ENCODE peak calls at places on chromosomes 2 and 18, in nine cellular contexts. One of them, this sample, is unnamed.

GRCh38 chr2:239322414-239323086 is 78.3 kb downstream of the HDAC4 start:
- DNase-seq in thyroid gland: no peak
- DNase-seq in OCI-LY7: no peak
- DNase-seq in psoas muscle: peak; percentile 31
- DNase-seq in fibroblast of lung: peak; percentile 58
- DNase-seq in MM.1S: no peak
- DNase-seq in AG04449: no peak
- DNase-seq in GM12865: no peak
- DNase-seq in K562: peak; percentile 18
- DNase-seq in this sample: no peak

GRCh38 chr2:150167711-150168110 is 319.8 kb downstream of the RND3 start:
- DNase-seq in thyroid gland: no peak
- DNase-seq in fibroblast of lung: peak; percentile 83
- DNase-seq in OCI-LY7: no peak
- DNase-seq in psoas muscle: no peak
- DNase-seq in MM.1S: no peak
- DNase-seq in GM12865: peak; percentile 53
- DNase-seq in AG04449: no peak
- DNase-seq in K562: peak; percentile 32
- DNase-seq in this sample: peak; percentile 47

GRCh38 chr2:234320098-234320497 is 176.8 kb downstream of the ARL4C start:
- DNase-seq in psoas muscle: no peak
- DNase-seq in OCI-LY7: no peak
- DNase-seq in AG04449: no peak
- DNase-seq in fibroblast of lung: no peak
- DNase-seq in thyroid gland: no peak
- DNase-seq in K562: no peak
- DNase-seq in GM12865: no peak
- DNase-seq in MM.1S: no peak
- DNase-seq in this sample: no peak

GRCh38 chr2:231396058-231396821 is 730 bp downstream of the B3GNT7 start:
- DNase-seq in MM.1S: no peak
- DNase-seq in psoas muscle: no peak
- DNase-seq in OCI-LY7: peak; percentile 18
- DNase-seq in AG04449: no peak
- DNase-seq in fibroblast of lung: no peak
- DNase-seq in thyroid gland: no peak
- DNase-seq in GM12865: no peak
- DNase-seq in K562: no peak
- DNase-seq in this sample: no peak

GRCh38 chr18:3634250-3634939 is 184.4 kb downstream of the TGIF1 start:
- DNase-seq in fibroblast of lung: no peak
- DNase-seq in OCI-LY7: no peak
- DNase-seq in MM.1S: no peak
- DNase-seq in AG04449: no peak
- DNase-seq in K562: no peak
- DNase-seq in thyroid gland: no peak
- DNase-seq in GM12865: no peak
- DNase-seq in psoas muscle: no peak
- DNase-seq in this sample: no peak

GRCh38 chr2:158134655-158135054 is 33.0 kb downstream of the UPP2 start:
- DNase-seq in OCI-LY7: no peak
- DNase-seq in AG04449: no peak
- DNase-seq in fibroblast of lung: no peak
- DNase-seq in K562: no peak
- DNase-seq in GM12865: no peak
- DNase-seq in MM.1S: no peak
- DNase-seq in psoas muscle: no peak
- DNase-seq in thyroid gland: no peak
- DNase-seq in this sample: no peak

GRCh38 chr2:157321514-157321913 is 4.1 kb downstream of the ERMN start:
- DNase-seq in OCI-LY7: no peak
- DNase-seq in psoas muscle: no peak
- DNase-seq in K562: no peak
- DNase-seq in GM12865: no peak
- DNase-seq in AG04449: no peak
- DNase-seq in fibroblast of lung: no peak
- DNase-seq in thyroid gland: no peak
- DNase-seq in MM.1S: no peak
- DNase-seq in this sample: no peak

GRCh38 chr2:14861201-14861600 is 228.7 kb downstream of the LRATD1 start:
- DNase-seq in K562: no peak
- DNase-seq in OCI-LY7: peak; percentile 4
- DNase-seq in GM12865: peak; percentile 18
- DNase-seq in fibroblast of lung: peak; percentile 1
- DNase-seq in psoas muscle: no peak
- DNase-seq in MM.1S: peak; percentile 53
- DNase-seq in AG04449: no peak
- DNase-seq in thyroid gland: no peak
- DNase-seq in this sample: no peak

GRCh38 chr18:35938158-35938557 is 34.3 kb upstream of the RMP24 start:
- DNase-seq in AG04449: no peak
- DNase-seq in fibroblast of lung: peak; percentile 63
- DNase-seq in K562: no peak
- DNase-seq in MM.1S: no peak
- DNase-seq in OCI-LY7: no peak
- DNase-seq in thyroid gland: no peak
- DNase-seq in GM12865: no peak
- DNase-seq in psoas muscle: no peak
- DNase-seq in this sample: no peak

GRCh38 chr2:159613515-159614336 is 2.6 kb downstream of the BAZ2B start:
- DNase-seq in thyroid gland: no peak
- DNase-seq in psoas muscle: no peak
- DNase-seq in GM12865: peak; percentile 3
- DNase-seq in AG04449: no peak
- DNase-seq in K562: no peak
- DNase-seq in MM.1S: peak; percentile 35
- DNase-seq in fibroblast of lung: peak; percentile 48
- DNase-seq in OCI-LY7: no peak
- DNase-seq in this sample: no peak

GRCh38 chr2:177740718-177741117 is 331.9 kb downstream of the PDE11A start:
- DNase-seq in psoas muscle: no peak
- DNase-seq in fibroblast of lung: no peak
- DNase-seq in OCI-LY7: no peak
- DNase-seq in MM.1S: no peak
- DNase-seq in GM12865: no peak
- DNase-seq in AG04449: no peak
- DNase-seq in thyroid gland: no peak
- DNase-seq in K562: no peak
- DNase-seq in this sample: no peak

GRCh38 chr2:134027980-134028379 is 225.9 kb upstream of the MGAT5 start:
- DNase-seq in fibroblast of lung: no peak
- DNase-seq in AG04449: no peak
- DNase-seq in K562: no peak
- DNase-seq in OCI-LY7: no peak
- DNase-seq in psoas muscle: peak; percentile 29
- DNase-seq in GM12865: no peak
- DNase-seq in thyroid gland: peak; percentile 45
- DNase-seq in MM.1S: no peak
- DNase-seq in this sample: no peak

GRCh38 chr18:7168408-7168807 is 50.8 kb upstream of the LAMA1 start:
- DNase-seq in OCI-LY7: no peak
- DNase-seq in GM12865: no peak
- DNase-seq in MM.1S: no peak
- DNase-seq in thyroid gland: no peak
- DNase-seq in AG04449: no peak
- DNase-seq in K562: no peak
- DNase-seq in fibroblast of lung: no peak
- DNase-seq in psoas muscle: no peak
- DNase-seq in this sample: no peak

GRCh38 chr18:7170292-7170691 is 52.7 kb upstream of the LAMA1 start:
- DNase-seq in thyroid gland: no peak
- DNase-seq in OCI-LY7: no peak
- DNase-seq in fibroblast of lung: no peak
- DNase-seq in K562: no peak
- DNase-seq in MM.1S: no peak
- DNase-seq in GM12865: no peak
- DNase-seq in AG04449: no peak
- DNase-seq in psoas muscle: no peak
- DNase-seq in this sample: no peak

GRCh38 chr18:7169601-7170000 is 52.0 kb upstream of the LAMA1 start:
- DNase-seq in fibroblast of lung: no peak
- DNase-seq in psoas muscle: no peak
- DNase-seq in AG04449: no peak
- DNase-seq in MM.1S: no peak
- DNase-seq in OCI-LY7: no peak
- DNase-seq in thyroid gland: no peak
- DNase-seq in GM12865: no peak
- DNase-seq in K562: no peak
- DNase-seq in this sample: no peak

GRCh38 chr18:7165846-7166393 is 48.3 kb upstream of the LAMA1 start:
- DNase-seq in K562: no peak
- DNase-seq in GM12865: no peak
- DNase-seq in psoas muscle: no peak
- DNase-seq in AG04449: no peak
- DNase-seq in MM.1S: no peak
- DNase-seq in fibroblast of lung: no peak
- DNase-seq in thyroid gland: no peak
- DNase-seq in OCI-LY7: no peak
- DNase-seq in this sample: no peak

GRCh38 chr18:7164610-7165009 is 47.0 kb upstream of the LAMA1 start:
- DNase-seq in GM12865: no peak
- DNase-seq in K562: no peak
- DNase-seq in thyroid gland: peak; percentile 41
- DNase-seq in OCI-LY7: peak; percentile 2
- DNase-seq in psoas muscle: no peak
- DNase-seq in MM.1S: peak; percentile 40
- DNase-seq in AG04449: no peak
- DNase-seq in fibroblast of lung: no peak
- DNase-seq in this sample: no peak
- TF ChIP-seq CTCF in GM12865: peak; percentile 16
- TF ChIP-seq CTCF in K562: peak; percentile 33
- TF ChIP-seq CTCF in thyroid gland: peak; percentile 49
- TF ChIP-seq CTCF in OCI-LY7: peak; percentile 66
- TF ChIP-seq CTCF in psoas muscle: peak; percentile 44
- TF ChIP-seq CTCF in MM.1S: peak; percentile 28
- TF ChIP-seq CTCF in AG04449: peak; percentile 28
- TF ChIP-seq CTCF in fibroblast of lung: peak; percentile 49
- TF ChIP-seq CTCF in this sample: peak; percentile 59

DNA sequence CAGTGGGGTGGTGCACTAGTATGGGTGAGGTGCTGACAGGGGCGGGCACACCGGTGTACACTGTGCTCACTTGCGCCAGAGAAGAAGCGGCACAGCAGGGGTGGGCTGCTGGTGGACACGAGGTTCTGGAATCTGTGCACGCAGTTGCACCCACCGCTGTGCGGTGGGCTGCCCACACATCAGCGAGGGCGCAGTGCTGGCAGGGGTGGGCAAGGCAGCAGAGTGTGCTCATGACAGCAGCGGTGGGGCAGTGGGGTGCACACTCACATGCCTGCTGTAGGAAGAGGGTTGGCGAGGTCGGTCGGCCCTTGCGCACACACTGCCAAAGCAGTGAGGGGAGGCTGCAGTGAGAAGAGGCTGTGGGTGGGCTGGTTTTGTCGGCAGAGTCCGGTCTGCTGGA is 141.8 kb downstream of the GALNT13 start:
- DNase-seq in psoas muscle: no peak
- DNase-seq in AG04449: no peak
- DNase-seq in OCI-LY7: no peak
- DNase-seq in K562: no peak
- DNase-seq in GM12865: no peak
- DNase-seq in thyroid gland: no peak
- DNase-seq in fibroblast of lung: no peak
- DNase-seq in MM.1S: no peak
- DNase-seq in this sample: no peak
- H3K4me3 ChIP-seq in psoas muscle: no peak overlapping the region
- H3K4me3 ChIP-seq in AG04449: no peak overlapping the region
- H3K4me3 ChIP-seq in OCI-LY7: no peak overlapping the region
- H3K4me3 ChIP-seq in K562: no peak overlapping the region
- H3K4me3 ChIP-seq in GM12865: no peak overlapping the region
- H3K4me3 ChIP-seq in thyroid gland: no peak overlapping the region
- H3K4me3 ChIP-seq in fibroblast of lung: no peak overlapping the region
- H3K4me3 ChIP-seq in MM.1S: no peak overlapping the region
- H3K4me3 ChIP-seq in this sample: no peak overlapping the region

DNA sequence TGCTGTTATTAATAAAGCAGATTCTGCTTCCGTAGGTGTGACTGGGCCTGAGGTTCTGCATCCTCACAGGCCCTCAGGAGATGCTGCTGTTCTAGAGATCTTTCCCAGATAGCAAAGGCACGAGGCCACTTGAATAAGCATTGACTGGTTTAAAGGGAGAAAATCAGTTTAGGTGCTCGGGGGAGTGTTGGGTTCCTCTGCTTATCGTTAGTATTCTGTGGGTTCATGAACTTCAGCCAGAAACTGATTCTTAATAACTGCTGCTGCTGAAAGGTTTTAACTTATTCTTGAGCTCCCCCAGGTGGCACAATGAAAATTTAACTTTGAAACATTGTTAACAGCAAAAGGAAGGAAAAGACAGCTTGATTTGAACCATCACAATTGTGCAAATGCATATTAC is 56.9 kb downstream of the ITGA6 start:
- DNase-seq in GM12865: peak; percentile 34
- DNase-seq in psoas muscle: no peak
- DNase-seq in fibroblast of lung: peak; percentile 14
- DNase-seq in AG04449: no peak
- DNase-seq in MM.1S: peak; percentile 75
- DNase-seq in thyroid gland: no peak
- DNase-seq in OCI-LY7: peak; percentile 16
- DNase-seq in K562: no peak
- DNase-seq in this sample: no peak
- TF ChIP-seq CTCF in GM12865: peak; percentile 3
- TF ChIP-seq CTCF in psoas muscle: peak; percentile 21
- TF ChIP-seq CTCF in fibroblast of lung: peak; percentile 38
- TF ChIP-seq CTCF in AG04449: no peak
- TF ChIP-seq CTCF in MM.1S: peak; percentile 54
- TF ChIP-seq CTCF in thyroid gland: no peak
- TF ChIP-seq CTCF in OCI-LY7: peak; percentile 70
- TF ChIP-seq CTCF in K562: peak; percentile 24
- TF ChIP-seq CTCF in this sample: peak; percentile 44

GRCh38 chr18:61608306-61608705 is 275.1 kb downstream of the CDH20 start:
- DNase-seq in fibroblast of lung: peak; percentile 19
- DNase-seq in OCI-LY7: no peak
- DNase-seq in MM.1S: no peak
- DNase-seq in GM12865: no peak
- DNase-seq in psoas muscle: no peak
- DNase-seq in K562: no peak
- DNase-seq in thyroid gland: no peak
- DNase-seq in AG04449: no peak
- DNase-seq in this sample: no peak

GRCh38 chr18:61605376-61606067 is 272.3 kb downstream of the CDH20 start:
- DNase-seq in K562: no peak
- DNase-seq in OCI-LY7: no peak
- DNase-seq in fibroblast of lung: no peak
- DNase-seq in thyroid gland: no peak
- DNase-seq in psoas muscle: no peak
- DNase-seq in AG04449: no peak
- DNase-seq in GM12865: no peak
- DNase-seq in MM.1S: no peak
- DNase-seq in this sample: no peak

GRCh38 chr18:61606759-61607158 is 273.5 kb downstream of the CDH20 start:
- DNase-seq in AG04449: peak; percentile 71
- DNase-seq in OCI-LY7: no peak
- DNase-seq in fibroblast of lung: peak; percentile 92
- DNase-seq in thyroid gland: peak; percentile 61
- DNase-seq in GM12865: no peak
- DNase-seq in K562: no peak
- DNase-seq in psoas muscle: peak; percentile 71
- DNase-seq in MM.1S: no peak
- DNase-seq in this sample: peak; percentile 68

GRCh38 chr18:61609131-61609530 is 275.9 kb downstream of the CDH20 start:
- DNase-seq in fibroblast of lung: no peak
- DNase-seq in thyroid gland: no peak
- DNase-seq in OCI-LY7: no peak
- DNase-seq in psoas muscle: no peak
- DNase-seq in K562: no peak
- DNase-seq in MM.1S: no peak
- DNase-seq in AG04449: no peak
- DNase-seq in GM12865: no peak
- DNase-seq in this sample: no peak

GRCh38 chr18:61606068-61606660 is 272.9 kb downstream of the CDH20 start:
- DNase-seq in K562: no peak
- DNase-seq in thyroid gland: peak; percentile 22
- DNase-seq in AG04449: no peak
- DNase-seq in OCI-LY7: no peak
- DNase-seq in psoas muscle: peak; percentile 23
- DNase-seq in fibroblast of lung: peak; percentile 63
- DNase-seq in GM12865: no peak
- DNase-seq in MM.1S: no peak
- DNase-seq in this sample: no peak
- H3K4me3 ChIP-seq in K562: peak overlapping the region; percentile 38
- H3K4me3 ChIP-seq in thyroid gland: no peak overlapping the region
- H3K4me3 ChIP-seq in AG04449: peak overlapping the region; percentile 57
- H3K4me3 ChIP-seq in OCI-LY7: no peak overlapping the region
- H3K4me3 ChIP-seq in psoas muscle: peak overlapping the region; percentile 31
- H3K4me3 ChIP-seq in fibroblast of lung: peak overlapping the region; percentile 56
- H3K4me3 ChIP-seq in GM12865: no peak overlapping the region
- H3K4me3 ChIP-seq in MM.1S: no peak overlapping the region
- H3K4me3 ChIP-seq in this sample: no peak overlapping the region

This sample was measured in AG09309.